ENCODE peak calls at places on chromosome 13, in four cellular contexts. R, L, U and E are unnamed samples.

GRCh38 chr13:48646791-48647190 is 6.9 kb upstream of the CYSLTR2 start:
- DNase-seq in R (no peak), L (no peak), U (no peak), E (no peak)

GRCh38 chr13:81760316-81760715 is 1419.4 kb upstream of the SPRY2 start:
- DNase-seq in R (no peak), L (no peak), U (no peak), E (no peak)

GRCh38 chr13:48231080-48231479 is 1.9 kb upstream of the ITM2B start:
- DNase-seq in R (no peak), L (no peak), U (no peak), E (no peak)

GRCh38 chr13:75437582-75438318 is 44.2 kb downstream of the TBC1D4 start:
- DNase-seq in R (no peak), L (no peak), U (no peak), E (no peak)

GRCh38 chr13:50320297-50320862 is 305.1 kb downstream of the KCNRG start:
- DNase-seq in R (no peak), L (no peak), U (peak), E (peak)

GRCh38 chr13:111251646-111252448 is 68.6 kb upstream of the TEX29 start:
- DNase-seq in R (no peak), L (no peak), U (no peak), E (no peak)

GRCh38 chr13:68369739-68370138 is 1139.6 kb upstream of the PCDH9 start:
- DNase-seq in R (no peak), L (no peak), U (no peak), E (peak)

GRCh38 chr13:24737042-24737441 is 26.9 kb upstream of the RNF17 start:
- DNase-seq in R (no peak), L (no peak), U (no peak), E (no peak)

GRCh38 chr13:79246575-79246949 is 159.5 kb downstream of the RBM26 start:
- DNase-seq in R (no peak), L (no peak), U (no peak), E (no peak)

GRCh38 chr13:105410602-105411001 is 1124.9 kb downstream of the EFNB2 start:
- DNase-seq in R (peak), L (peak), U (peak), E (peak)

GRCh38 chr13:96984061-96984508 is 10.2 kb downstream of the OXGR1 start:
- DNase-seq in R (peak), L (peak), U (no peak), E (no peak)

GRCh38 chr13:51832471-51833152 is 12.4 kb downstream of the TMEM272 start:
- DNase-seq in R (no peak), L (no peak), U (no peak), E (peak)

GRCh38 chr13:51887441-51887840 is 25.7 kb downstream of the CCDC70 start:
- DNase-seq in R (no peak), L (no peak), U (no peak), E (no peak)

GRCh38 chr13:59230484-59231264 is 933.1 kb downstream of the DIAPH3 start:
- DNase-seq in R (no peak), L (no peak), U (no peak), E (no peak)

GRCh38 chr13:112990783-112991182 is 21.8 kb downstream of the MCF2L start:
- DNase-seq in R (peak), L (peak), U (no peak), E (no peak)
- TF ChIP-seq POLR2A in R (no peak), L (no peak), U (no peak), E (no peak)

DNA sequence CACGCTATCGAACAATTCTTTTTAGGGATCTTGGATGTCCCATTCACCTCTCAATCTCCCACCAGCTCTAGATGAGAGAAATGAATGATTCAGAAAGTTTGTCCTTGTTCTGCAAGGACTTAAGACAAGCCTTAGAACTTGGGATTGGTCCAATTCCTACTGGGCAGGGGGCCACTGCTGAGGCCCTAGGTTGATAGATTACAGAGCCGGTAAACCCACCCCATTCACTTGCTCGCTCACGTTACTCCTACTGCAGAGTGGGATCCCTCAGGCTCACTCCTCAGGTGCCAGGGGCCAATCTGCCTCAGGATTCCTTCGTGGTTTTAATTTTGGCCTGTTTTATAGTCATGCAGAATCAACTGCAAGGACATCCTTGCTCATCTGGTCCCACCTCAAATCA is 59.0 kb downstream of the SERP2 start:
- DNase-seq in R (no peak), L (no peak), U (no peak), E (no peak)
- TF ChIP-seq POLR2A in R (no peak), L (no peak), U (peak), E (no peak)

DNA sequence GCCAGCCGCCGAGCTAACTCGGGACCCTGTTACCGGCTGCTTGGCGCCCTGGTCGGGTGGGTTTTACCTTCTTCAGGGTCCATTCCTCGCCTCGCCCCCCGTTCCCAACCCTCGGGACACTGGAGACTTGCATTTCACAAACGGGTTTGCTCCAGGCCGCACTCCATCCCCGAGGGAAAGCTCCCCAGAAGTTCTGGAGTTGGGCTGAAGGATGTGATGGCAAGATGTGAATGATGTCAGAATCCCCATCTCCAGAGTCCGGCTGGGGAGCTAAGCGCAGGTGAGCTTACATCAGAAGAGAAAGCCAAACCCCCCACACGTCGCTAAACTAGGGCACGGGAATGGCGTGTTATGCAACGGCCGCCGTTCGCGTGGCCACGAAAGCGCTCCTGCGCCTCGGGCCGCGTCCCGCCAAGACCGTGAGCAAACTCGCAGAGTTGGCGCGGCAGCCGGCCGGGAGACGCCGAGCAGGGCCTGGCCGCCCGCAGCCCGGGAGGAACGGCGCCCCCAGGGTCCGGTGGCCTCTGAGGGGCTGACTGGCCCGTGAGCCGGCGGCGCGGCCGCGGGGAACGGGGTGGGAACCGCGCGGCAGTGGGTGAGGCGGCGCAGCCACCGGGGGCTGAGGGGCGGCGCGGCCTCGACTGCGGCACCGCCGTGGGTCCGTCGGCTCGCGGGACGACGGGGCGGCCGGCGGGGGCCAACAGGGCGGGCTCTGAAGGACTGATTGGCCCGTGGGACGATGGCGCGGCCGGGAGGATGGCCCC is 1.1 kb downstream of the LATS2 start:
- DNase-seq in R (peak), L (peak), U (no peak), E (no peak)
- TF ChIP-seq POLR2A in R (peak), L (no peak), U (no peak), E (no peak)

GRCh38 chr13:43878897-43879322 is 630 bp downstream of the CCDC122 start:
- DNase-seq in R (peak), L (peak), U (no peak), E (peak)
- TF ChIP-seq POLR2A in R (no peak), L (no peak), U (no peak), E (no peak)

DNA sequence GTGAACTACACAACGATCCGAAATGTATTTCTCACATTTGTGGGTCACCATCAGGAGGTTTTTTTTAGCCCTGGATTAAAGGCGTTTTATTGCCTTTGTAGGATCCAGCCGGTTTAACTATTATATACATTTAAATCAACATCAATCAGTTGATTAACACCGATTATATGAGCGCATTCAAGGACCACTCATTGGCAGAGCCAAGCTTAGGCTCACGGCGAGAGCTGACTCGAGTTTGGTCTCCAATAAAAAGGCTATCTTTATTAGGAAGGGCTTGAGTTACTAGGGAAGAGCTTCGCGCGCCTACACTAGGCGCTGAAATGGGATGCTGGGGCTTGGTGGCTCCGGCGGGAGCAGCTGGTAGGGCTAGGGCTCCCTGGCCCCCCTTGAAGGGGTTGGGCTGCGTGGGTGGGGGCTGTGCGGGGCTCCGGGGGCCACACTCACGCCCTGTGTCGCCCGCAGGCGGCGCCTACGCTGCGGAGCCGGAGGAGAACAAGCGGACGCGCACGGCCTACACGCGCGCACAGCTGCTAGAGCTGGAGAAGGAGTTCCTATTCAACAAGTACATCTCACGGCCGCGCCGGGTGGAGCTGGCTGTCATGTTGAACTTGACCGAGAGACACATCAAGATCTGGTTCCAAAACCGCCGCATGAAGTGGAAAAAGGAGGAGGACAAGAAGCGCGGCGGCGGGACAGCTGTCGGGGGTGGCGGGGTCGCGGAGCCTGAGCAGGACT is 4.2 kb downstream of the PDX1 start:
- DNase-seq in R (no peak), L (no peak), U (no peak), E (no peak)
- TF ChIP-seq POLR2A in R (no peak), L (no peak), U (no peak), E (no peak)

DNA sequence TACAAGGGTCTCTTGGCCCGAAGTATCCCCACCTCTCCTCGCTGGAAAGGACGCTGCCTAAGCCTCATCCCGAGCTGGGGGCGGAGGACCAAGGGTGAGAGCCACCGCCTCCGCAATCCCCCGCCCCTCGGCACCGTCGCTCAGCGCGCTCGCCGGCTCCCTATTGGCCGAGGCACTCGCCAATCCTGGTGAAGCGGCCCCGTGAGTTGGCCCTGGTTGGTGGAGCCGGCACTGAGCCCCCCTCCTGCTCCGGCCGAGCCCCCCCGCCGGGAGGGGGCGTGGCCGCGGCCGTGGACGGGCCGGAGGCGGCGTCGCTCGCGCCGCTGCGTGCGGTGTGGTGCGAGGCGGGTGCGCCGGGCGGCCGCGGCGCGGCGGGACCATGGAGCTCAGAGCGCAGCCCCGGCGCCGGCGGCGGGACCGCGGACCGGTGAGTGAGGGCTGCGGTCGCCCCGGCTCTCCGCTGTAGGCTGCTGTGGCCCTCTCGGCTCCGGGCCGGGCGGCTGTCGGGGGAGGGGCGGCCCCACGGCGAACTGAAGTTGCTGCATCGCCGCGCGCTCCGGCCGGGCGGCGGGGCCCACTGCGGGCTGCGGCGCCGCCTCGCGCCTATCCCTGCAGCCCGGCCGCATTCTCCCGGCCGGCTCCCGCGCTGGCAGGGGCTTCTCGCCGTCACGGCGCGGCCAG is at the start of gene WASF3:
- DNase-seq in R (peak), L (peak), U (peak), E (peak)
- TF ChIP-seq POLR2A in R (peak), L (no peak), U (no peak), E (peak)